ENCODE peak calls at places on chromosomes 4 and X, in eight cellular contexts. One of them, this sample, is unnamed. For H3K27me3, the result is how much of the 10 kb centered on the place peaks cover.

GRCh38 chr4:89579776-89580175 is 257.2 kb downstream of the SNCA start:
- DNase-seq in PC-9: no peak
- DNase-seq in tibial nerve: no peak
- DNase-seq in fibroblast of lung: no peak
- DNase-seq in GM23338: no peak
- DNase-seq in cardiac muscle cell: no peak
- DNase-seq in esophagus muscularis mucosa: no peak
- DNase-seq in kidney epithelial cell: no peak
- DNase-seq in this sample: no peak

GRCh38 chrX:86066998-86067397 is 19.6 kb upstream of the CHM start:
- DNase-seq in PC-9: no peak
- DNase-seq in tibial nerve: no peak
- DNase-seq in fibroblast of lung: no peak
- DNase-seq in GM23338: peak
- DNase-seq in cardiac muscle cell: no peak
- DNase-seq in esophagus muscularis mucosa: no peak
- DNase-seq in kidney epithelial cell: no peak
- DNase-seq in this sample: no peak

GRCh38 chr4:13750594-13750993 is 123.1 kb upstream of the BOD1L1 start:
- DNase-seq in PC-9: peak
- DNase-seq in tibial nerve: no peak
- DNase-seq in fibroblast of lung: no peak
- DNase-seq in GM23338: no peak
- DNase-seq in cardiac muscle cell: no peak
- DNase-seq in esophagus muscularis mucosa: no peak
- DNase-seq in kidney epithelial cell: no peak
- DNase-seq in this sample: no peak

GRCh38 chr4:152106113-152106763 is 345.4 kb upstream of the GATB start:
- DNase-seq in PC-9: peak
- DNase-seq in tibial nerve: peak
- DNase-seq in fibroblast of lung: peak
- DNase-seq in GM23338: peak
- DNase-seq in cardiac muscle cell: no peak
- DNase-seq in esophagus muscularis mucosa: peak
- DNase-seq in kidney epithelial cell: peak
- DNase-seq in this sample: peak

GRCh38 chr4:182863501-182863900 is 53.7 kb downstream of the DCTD start:
- DNase-seq in PC-9: no peak
- DNase-seq in tibial nerve: no peak
- DNase-seq in fibroblast of lung: no peak
- DNase-seq in GM23338: no peak
- DNase-seq in cardiac muscle cell: no peak
- DNase-seq in esophagus muscularis mucosa: no peak
- DNase-seq in kidney epithelial cell: no peak
- DNase-seq in this sample: no peak

GRCh38 chrX:153470411-153471363 is at the start of gene HAUS7:
- DNase-seq in PC-9: peak
- DNase-seq in tibial nerve: peak
- DNase-seq in fibroblast of lung: peak
- DNase-seq in GM23338: peak
- DNase-seq in cardiac muscle cell: peak
- DNase-seq in esophagus muscularis mucosa: peak
- DNase-seq in kidney epithelial cell: peak
- DNase-seq in this sample: peak

GRCh38 chr4:152700151-152700550 is 20.4 kb upstream of the TMEM154 start:
- DNase-seq in PC-9: no peak
- DNase-seq in tibial nerve: no peak
- DNase-seq in fibroblast of lung: no peak
- DNase-seq in GM23338: no peak
- DNase-seq in cardiac muscle cell: no peak
- DNase-seq in esophagus muscularis mucosa: no peak
- DNase-seq in kidney epithelial cell: no peak
- DNase-seq in this sample: no peak

GRCh38 chrX:123504630-123505270 is 228.1 kb downstream of the THOC2 start:
- DNase-seq in PC-9: no peak
- DNase-seq in tibial nerve: no peak
- DNase-seq in fibroblast of lung: no peak
- DNase-seq in GM23338: peak
- DNase-seq in cardiac muscle cell: no peak
- DNase-seq in esophagus muscularis mucosa: no peak
- DNase-seq in kidney epithelial cell: no peak
- DNase-seq in this sample: no peak

GRCh38 chr4:174815282-174815681 is 13.8 kb downstream of the GLRA3 start:
- DNase-seq in PC-9: no peak
- DNase-seq in tibial nerve: no peak
- DNase-seq in fibroblast of lung: no peak
- DNase-seq in GM23338: no peak
- DNase-seq in cardiac muscle cell: no peak
- DNase-seq in esophagus muscularis mucosa: no peak
- DNase-seq in kidney epithelial cell: no peak
- DNase-seq in this sample: no peak

GRCh38 chr4:41334182-41334581 is 77.5 kb downstream of the UCHL1 start:
- DNase-seq in PC-9: peak
- DNase-seq in tibial nerve: no peak
- DNase-seq in fibroblast of lung: no peak
- DNase-seq in GM23338: no peak
- DNase-seq in cardiac muscle cell: no peak
- DNase-seq in esophagus muscularis mucosa: no peak
- DNase-seq in kidney epithelial cell: no peak
- DNase-seq in this sample: no peak

GRCh38 chr4:53748328-53748772 is 157.1 kb upstream of the LNX1 start:
- DNase-seq in PC-9: no peak
- DNase-seq in tibial nerve: no peak
- DNase-seq in fibroblast of lung: no peak
- DNase-seq in GM23338: no peak
- DNase-seq in cardiac muscle cell: no peak
- DNase-seq in esophagus muscularis mucosa: peak
- DNase-seq in kidney epithelial cell: no peak
- DNase-seq in this sample: no peak

GRCh38 chrX:46574941-46575381 is 1.4 kb downstream of the CHST7 start:
- DNase-seq in PC-9: no peak
- DNase-seq in tibial nerve: no peak
- DNase-seq in fibroblast of lung: no peak
- DNase-seq in GM23338: peak
- DNase-seq in cardiac muscle cell: peak
- DNase-seq in esophagus muscularis mucosa: no peak
- DNase-seq in kidney epithelial cell: no peak
- DNase-seq in this sample: no peak

GRCh38 chr4:61462451-61463326 is 262.6 kb downstream of the ADGRL3 start:
- DNase-seq in PC-9: peak
- DNase-seq in tibial nerve: no peak
- DNase-seq in fibroblast of lung: peak
- DNase-seq in GM23338: no peak
- DNase-seq in cardiac muscle cell: no peak
- DNase-seq in esophagus muscularis mucosa: no peak
- DNase-seq in kidney epithelial cell: peak
- DNase-seq in this sample: no peak

GRCh38 chr4:38639245-38639644 is 24.8 kb upstream of the KLF3 start:
- DNase-seq in PC-9: no peak
- DNase-seq in tibial nerve: no peak
- DNase-seq in fibroblast of lung: no peak
- DNase-seq in GM23338: no peak
- DNase-seq in cardiac muscle cell: no peak
- DNase-seq in esophagus muscularis mucosa: no peak
- DNase-seq in kidney epithelial cell: no peak
- DNase-seq in this sample: no peak

GRCh38 chr4:118865091-118865708 is 23.5 kb upstream of the SYNPO2 start:
- DNase-seq in PC-9: no peak
- DNase-seq in tibial nerve: no peak
- DNase-seq in fibroblast of lung: peak
- DNase-seq in GM23338: peak
- DNase-seq in cardiac muscle cell: peak
- DNase-seq in esophagus muscularis mucosa: no peak
- DNase-seq in kidney epithelial cell: peak
- DNase-seq in this sample: no peak

GRCh38 chr4:102430511-102430910 is 70.6 kb upstream of the NFKB1 start:
- DNase-seq in PC-9: no peak
- DNase-seq in tibial nerve: no peak
- DNase-seq in fibroblast of lung: peak
- DNase-seq in GM23338: peak
- DNase-seq in cardiac muscle cell: no peak
- DNase-seq in esophagus muscularis mucosa: no peak
- DNase-seq in kidney epithelial cell: no peak
- DNase-seq in this sample: no peak

GRCh38 chr4:78936989-78937388 is 2.2 kb downstream of the PAQR3 start:
- DNase-seq in PC-9: no peak
- DNase-seq in tibial nerve: no peak
- DNase-seq in fibroblast of lung: no peak
- DNase-seq in GM23338: peak
- DNase-seq in cardiac muscle cell: no peak
- DNase-seq in esophagus muscularis mucosa: no peak
- DNase-seq in kidney epithelial cell: no peak
- DNase-seq in this sample: no peak
- H3K4me3 ChIP-seq in PC-9: no peak
- H3K4me3 ChIP-seq in tibial nerve: no peak
- H3K4me3 ChIP-seq in fibroblast of lung: no peak
- H3K4me3 ChIP-seq in GM23338: peak
- H3K4me3 ChIP-seq in cardiac muscle cell: no peak
- H3K4me3 ChIP-seq in esophagus muscularis mucosa: peak
- H3K4me3 ChIP-seq in kidney epithelial cell: no peak
- H3K4me3 ChIP-seq in this sample: no peak

GRCh38 chrX:109347618-109348017 is 134.3 kb downstream of the GUCY2F start:
- DNase-seq in PC-9: no peak
- DNase-seq in tibial nerve: no peak
- DNase-seq in fibroblast of lung: peak
- DNase-seq in GM23338: peak
- DNase-seq in cardiac muscle cell: no peak
- DNase-seq in esophagus muscularis mucosa: no peak
- DNase-seq in kidney epithelial cell: peak
- DNase-seq in this sample: no peak
- H3K27me3 ChIP-seq in PC-9: under half
- H3K27me3 ChIP-seq in tibial nerve: under half
- H3K27me3 ChIP-seq in fibroblast of lung: under half
- H3K27me3 ChIP-seq in GM23338: under half
- H3K27me3 ChIP-seq in cardiac muscle cell: under half
- H3K27me3 ChIP-seq in esophagus muscularis mucosa: under half
- H3K27me3 ChIP-seq in kidney epithelial cell: under half
- H3K27me3 ChIP-seq in this sample: under half

GRCh38 chr4:169150806-169151205 is 120.0 kb downstream of the SH3RF1 start:
- DNase-seq in PC-9: no peak
- DNase-seq in tibial nerve: no peak
- DNase-seq in fibroblast of lung: peak
- DNase-seq in GM23338: no peak
- DNase-seq in cardiac muscle cell: no peak
- DNase-seq in esophagus muscularis mucosa: no peak
- DNase-seq in kidney epithelial cell: no peak
- DNase-seq in this sample: no peak

GRCh38 chr4:169143335-169143734 is 127.4 kb downstream of the SH3RF1 start:
- DNase-seq in PC-9: no peak
- DNase-seq in tibial nerve: no peak
- DNase-seq in fibroblast of lung: no peak
- DNase-seq in GM23338: no peak
- DNase-seq in cardiac muscle cell: no peak
- DNase-seq in esophagus muscularis mucosa: peak
- DNase-seq in kidney epithelial cell: peak
- DNase-seq in this sample: no peak

GRCh38 chr4:169144061-169144600 is 126.6 kb downstream of the SH3RF1 start:
- DNase-seq in PC-9: no peak
- DNase-seq in tibial nerve: no peak
- DNase-seq in fibroblast of lung: no peak
- DNase-seq in GM23338: no peak
- DNase-seq in cardiac muscle cell: no peak
- DNase-seq in esophagus muscularis mucosa: no peak
- DNase-seq in kidney epithelial cell: no peak
- DNase-seq in this sample: no peak

GRCh38 chr4:169148851-169149250 is 121.9 kb downstream of the SH3RF1 start:
- DNase-seq in PC-9: no peak
- DNase-seq in tibial nerve: no peak
- DNase-seq in fibroblast of lung: no peak
- DNase-seq in GM23338: no peak
- DNase-seq in cardiac muscle cell: no peak
- DNase-seq in esophagus muscularis mucosa: no peak
- DNase-seq in kidney epithelial cell: no peak
- DNase-seq in this sample: no peak

DNA sequence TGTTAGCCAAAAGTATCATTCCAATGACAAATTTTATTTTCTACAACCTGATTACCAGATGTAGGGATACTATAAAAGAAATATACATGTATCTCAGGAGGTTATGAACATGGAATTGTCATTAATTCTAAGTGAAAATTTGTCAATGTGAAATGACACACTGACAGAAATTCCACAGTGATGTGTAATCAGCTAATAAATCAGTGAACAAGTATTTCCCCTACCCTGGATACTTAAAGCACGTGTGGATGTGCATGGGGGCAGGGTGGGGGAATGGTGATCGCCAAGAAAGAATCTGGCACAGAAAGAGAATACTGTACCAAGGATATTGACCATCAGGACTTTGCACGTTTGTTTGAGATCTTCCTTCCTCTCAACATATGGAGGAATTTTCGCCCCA is 123.5 kb downstream of the SH3RF1 start:
- DNase-seq in PC-9: peak
- DNase-seq in tibial nerve: no peak
- DNase-seq in fibroblast of lung: no peak
- DNase-seq in GM23338: no peak
- DNase-seq in cardiac muscle cell: no peak
- DNase-seq in esophagus muscularis mucosa: no peak
- DNase-seq in kidney epithelial cell: no peak
- DNase-seq in this sample: no peak
- TF ChIP-seq CTCF in PC-9: no peak
- TF ChIP-seq CTCF in tibial nerve: no peak
- TF ChIP-seq CTCF in fibroblast of lung: no peak
- TF ChIP-seq CTCF in GM23338: no peak
- TF ChIP-seq CTCF in cardiac muscle cell: no peak
- TF ChIP-seq CTCF in esophagus muscularis mucosa: no peak
- TF ChIP-seq CTCF in kidney epithelial cell: no peak
- TF ChIP-seq CTCF in this sample: no peak

GRCh38 chrX:33128048-33128805 is 83.1 kb downstream of the DMD start:
- DNase-seq in PC-9: no peak
- DNase-seq in tibial nerve: no peak
- DNase-seq in fibroblast of lung: no peak
- DNase-seq in GM23338: no peak
- DNase-seq in cardiac muscle cell: peak
- DNase-seq in esophagus muscularis mucosa: no peak
- DNase-seq in kidney epithelial cell: no peak
- DNase-seq in this sample: no peak

DNA sequence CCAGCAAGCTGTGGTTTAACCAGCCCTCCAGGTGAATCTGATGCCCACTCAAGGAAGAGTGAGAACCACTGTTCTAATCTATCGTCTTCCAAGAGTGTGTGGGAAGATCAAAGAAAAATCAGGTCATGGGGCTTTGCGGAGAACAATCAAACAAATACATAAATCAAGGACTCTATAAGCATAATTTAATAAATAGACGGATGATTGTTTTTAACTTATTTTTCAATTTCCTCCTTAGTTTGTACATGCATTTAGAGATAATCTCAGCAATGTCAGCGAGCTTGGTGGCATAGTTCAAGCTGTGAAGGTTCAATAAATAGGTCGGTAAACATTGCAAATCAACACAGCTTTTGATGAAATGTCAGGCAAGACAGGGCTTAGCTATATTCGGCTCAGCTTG is 84.9 kb downstream of the DMD start:
- DNase-seq in PC-9: no peak
- DNase-seq in tibial nerve: no peak
- DNase-seq in fibroblast of lung: no peak
- DNase-seq in GM23338: no peak
- DNase-seq in cardiac muscle cell: no peak
- DNase-seq in esophagus muscularis mucosa: no peak
- DNase-seq in kidney epithelial cell: no peak
- DNase-seq in this sample: no peak
- H3K4me3 ChIP-seq in PC-9: no peak
- H3K4me3 ChIP-seq in tibial nerve: no peak
- H3K4me3 ChIP-seq in fibroblast of lung: no peak
- H3K4me3 ChIP-seq in GM23338: no peak
- H3K4me3 ChIP-seq in cardiac muscle cell: no peak
- H3K4me3 ChIP-seq in esophagus muscularis mucosa: no peak
- H3K4me3 ChIP-seq in kidney epithelial cell: no peak
- H3K4me3 ChIP-seq in this sample: no peak

This sample was measured in thoracic aorta.